ENCODE peak calls at places on chromosomes 13 and 19, in six cellular contexts. W is left ventricle myocardium inferior, R is osteocyte, S is neural progenitor cell, T is hepatocyte, G is AG10803. M is an unnamed sample.

GRCh38 chr13:114222461-114222968 is 12.2 kb upstream of the CDC16 start:
- DNase-seq in T (no peak), S (no peak), G (no peak), W (no peak), R (no peak), M (no peak)

GRCh38 chr19:17081672-17082630 is 6.4 kb downstream of the MYO9B start:
- DNase-seq in S (no peak), T (no peak), G (no peak), W (peak; percentile 62), R (no peak), M (peak; percentile 25)

GRCh38 chr13:100247937-100248336 is 159.0 kb downstream of the PCCA start:
- DNase-seq in T (no peak), W (no peak), R (no peak), G (no peak), S (no peak), M (no peak)

GRCh38 chr19:47056416-47056815 is 8.0 kb upstream of the TMEM160 start:
- DNase-seq in W (no peak), R (no peak), T (no peak), G (no peak), S (no peak), M (no peak)

GRCh38 chr13:98129059-98129741 is 13.7 kb upstream of the FARP1 start:
- DNase-seq in T (no peak), W (no peak), S (no peak), R (no peak), G (peak; percentile 64), M (no peak)

GRCh38 chr19:7871530-7872305 is 2.5 kb downstream of the PRR36 start:
- DNase-seq in T (peak; percentile 91), S (peak; percentile 99), R (peak; percentile 95), G (peak; percentile 89), W (peak; percentile 84), M (peak; percentile 92)

GRCh38 chr13:64453831-64454230 is 2776.3 kb downstream of the PCDH9 start:
- DNase-seq in W (no peak), G (peak; percentile 4), S (peak; percentile 65), T (no peak), R (no peak), M (peak; percentile 27)

GRCh38 chr13:107250626-107251025 is 682.7 kb upstream of the ARGLU1 start:
- DNase-seq in G (no peak), T (no peak), W (no peak), R (no peak), S (no peak), M (no peak)

GRCh38 chr13:112992931-112993700 is 24.1 kb downstream of the MCF2L start:
- DNase-seq in W (no peak), S (no peak), R (no peak), G (no peak), T (no peak), M (no peak)

GRCh38 chr13:50127726-50128291 is 112.6 kb downstream of the KCNRG start:
- DNase-seq in G (no peak), R (no peak), W (no peak), T (peak; percentile 43), S (peak; percentile 71), M (no peak)

GRCh38 chr19:18439025-18439909 is 1.3 kb upstream of the ISYNA1 start:
- DNase-seq in R (no peak), G (peak; percentile 58), S (peak; percentile 76), W (no peak), T (no peak), M (peak; percentile 17)

GRCh38 chr13:60679131-60679530 is 282.1 kb downstream of the TDRD3 start:
- DNase-seq in G (no peak), S (no peak), T (no peak), R (no peak), W (no peak), M (no peak)

GRCh38 chr19:17205237-17206140 is 9.7 kb upstream of the USE1 start:
- DNase-seq in W (peak; percentile 47), T (peak; percentile 77), G (peak; percentile 41), R (no peak), S (peak; percentile 75), M (peak; percentile 63)

GRCh38 chr13:32528358-32528757 is 10.2 kb downstream of the N4BP2L2 start:
- DNase-seq in R (no peak), T (no peak), G (no peak), S (no peak), W (no peak), M (no peak)

GRCh38 chr13:69178000-69178399 is 929.6 kb upstream of the ATXN8OS start:
- DNase-seq in T (no peak), W (no peak), R (no peak), G (no peak), S (no peak), M (no peak)

GRCh38 chr19:47848425-47848824 is 10.6 kb upstream of the TPRX2 start:
- DNase-seq in W (no peak), T (no peak), G (no peak), S (no peak), R (no peak), M (no peak)

GRCh38 chr13:29429496-29429895 is 166.0 kb downstream of the SLC7A1 start:
- DNase-seq in G (peak; percentile 80), W (no peak), S (no peak), T (no peak), R (no peak), M (no peak)

GRCh38 chr13:98490866-98491265 is 86.0 kb downstream of the STK24 start:
- DNase-seq in W (no peak), G (no peak), S (no peak), T (no peak), R (peak; percentile 69), M (no peak)

GRCh38 chr19:49475995-49476880 is 2.2 kb downstream of the FLT3LG start:
- DNase-seq in T (peak; percentile 88), W (no peak), G (no peak), S (peak; percentile 94), R (no peak), M (peak; percentile 92)

GRCh38 chr13:50125306-50125555 is 110.0 kb downstream of the KCNRG start:
- DNase-seq in S (no peak), G (no peak), W (no peak), T (no peak), R (no peak), M (peak; percentile 65)

GRCh38 chr13:93635687-93636086 is 409.1 kb downstream of the GPC6 start:
- DNase-seq in W (no peak), G (peak; percentile 89), S (no peak), R (no peak), T (no peak), M (no peak)

GRCh38 chr19:50459638-50460037 is 16.7 kb upstream of the EMC10 start:
- DNase-seq in S (no peak), R (no peak), T (no peak), G (no peak), W (no peak), M (no peak)

DNA sequence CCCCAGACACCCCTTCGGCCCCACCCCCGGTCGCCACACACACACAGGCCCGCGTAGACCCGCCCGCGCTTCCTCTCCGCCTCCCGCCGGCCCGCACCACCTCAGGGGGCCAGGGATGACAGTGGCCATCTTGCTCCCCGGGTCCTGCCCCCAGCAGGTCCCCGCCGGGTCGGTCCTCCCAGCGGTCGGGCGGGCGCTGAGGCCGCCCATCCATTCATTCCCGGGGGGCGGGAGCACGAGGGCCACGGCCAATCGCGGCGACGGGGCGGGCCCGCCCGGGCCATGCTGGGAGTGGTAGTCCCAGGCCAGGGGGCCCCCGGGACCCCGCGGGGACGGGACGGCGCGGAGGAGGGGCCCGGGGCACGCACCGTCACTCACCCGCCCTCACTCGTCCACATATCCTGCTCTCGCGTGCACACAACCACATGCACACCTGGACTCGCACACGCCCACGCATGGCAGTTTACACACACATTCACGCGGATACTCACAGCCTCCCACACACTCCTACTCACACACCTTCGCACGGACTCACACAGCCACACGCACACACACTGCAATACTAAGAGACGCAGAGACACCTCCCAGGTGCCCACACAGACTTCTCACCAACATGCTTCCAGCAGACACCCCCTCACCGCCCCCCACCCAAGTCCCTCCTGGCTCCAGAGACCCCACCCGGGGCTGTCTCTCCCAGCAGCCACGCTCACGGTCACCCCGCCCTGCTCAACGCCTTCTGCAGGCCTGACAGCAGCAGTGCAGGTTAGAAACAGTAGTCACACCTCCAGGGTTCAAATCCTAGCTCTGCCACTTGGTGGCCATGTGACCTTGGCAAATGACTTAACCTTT is at the start of gene DPF1:
- DNase-seq in T (peak; percentile 90), G (peak; percentile 48), S (peak; percentile 93), R (peak; percentile 89), W (peak; percentile 45), M (peak; percentile 93)
- TF ChIP-seq CTCF in T (peak; percentile 35), G (peak; percentile 4), S (peak; percentile 33), R (no peak), W (no peak), M (peak; percentile 36)

GRCh38 chr19:5507056-5507624 is 51.9 kb downstream of the ZNRF4 start:
- DNase-seq in W (no peak), G (no peak), T (no peak), R (no peak), S (no peak), M (no peak)

GRCh38 chr19:5498817-5499535 is 43.8 kb downstream of the ZNRF4 start:
- DNase-seq in G (no peak), T (no peak), S (peak; percentile 96), W (no peak), R (no peak), M (no peak)

GRCh38 chr19:5501907-5502306 is 46.7 kb downstream of the ZNRF4 start:
- DNase-seq in S (no peak), R (no peak), G (no peak), W (no peak), T (no peak), M (no peak)

GRCh38 chr19:5504115-5504514 is 48.9 kb downstream of the ZNRF4 start:
- DNase-seq in R (no peak), T (no peak), W (no peak), G (no peak), S (no peak), M (no peak)

DNA sequence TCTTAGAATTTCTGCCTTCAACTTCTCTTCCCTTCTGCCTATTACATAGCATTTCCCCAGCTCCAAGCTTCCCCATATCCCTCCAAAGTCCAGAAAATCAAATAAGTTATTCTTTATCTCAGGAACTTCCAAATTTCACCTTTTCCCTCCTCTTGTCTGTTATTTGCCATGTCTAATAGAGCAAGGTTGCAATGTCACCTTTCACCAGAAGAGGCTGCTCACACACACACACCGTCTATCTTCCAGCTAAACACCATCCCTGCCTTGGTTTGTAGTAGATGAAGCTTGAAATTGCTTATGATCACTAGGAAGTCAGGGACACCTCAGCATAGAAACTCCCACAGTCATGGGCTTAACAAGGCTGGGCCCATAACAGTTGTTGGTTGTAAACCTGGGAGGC is 48.4 kb downstream of the ZNRF4 start:
- DNase-seq in T (no peak), R (no peak), W (no peak), G (no peak), S (no peak), M (no peak)
- TF ChIP-seq CTCF in T (no peak), R (no peak), W (no peak), G (no peak), S (peak; percentile 24), M (no peak)

GRCh38 chr13:108609353-108609752 is 20.1 kb upstream of the MYO16 start:
- DNase-seq in R (no peak), W (no peak), S (peak; percentile 27), T (peak; percentile 37), G (peak; percentile 0), M (no peak)
- TF ChIP-seq CTCF in R (peak; percentile 75), W (peak; percentile 71), S (peak; percentile 57), T (peak; percentile 62), G (peak; percentile 14), M (peak; percentile 75)

DNA sequence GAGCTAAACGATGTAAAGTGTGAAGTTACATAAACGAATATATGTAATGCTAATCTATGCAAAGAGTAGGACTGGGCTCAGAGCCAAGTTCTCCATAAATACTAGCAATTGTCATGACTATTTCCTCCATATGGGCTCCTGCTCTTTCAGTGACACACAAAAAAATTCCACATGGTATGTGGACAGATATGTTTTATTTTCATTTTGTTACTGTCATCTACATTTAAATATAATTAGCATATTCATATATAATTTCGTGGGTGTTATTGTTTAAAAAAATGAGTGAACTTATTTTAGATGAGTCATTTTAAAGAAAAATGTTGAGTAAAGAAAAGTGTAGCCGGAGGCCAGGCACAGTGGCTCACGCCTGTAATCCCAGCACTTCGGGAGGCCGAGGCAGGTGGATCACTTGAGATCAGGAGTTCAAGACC is 5.0 kb upstream of the IGSF23 start:
- DNase-seq in G (no peak), T (peak; percentile 45), W (no peak), R (no peak), S (no peak), M (no peak)
- TF ChIP-seq CTCF in G (no peak), T (no peak), W (no peak), R (no peak), S (no peak), M (no peak)